ENCODE peak calls at places on chromosomes 12 and 14, in ten cellular contexts. N, Z, A, J, L, H, I, K, R and C are unnamed samples.
A peak's percentile ranks its signal among the peaks of the same experiment; 100 is the strongest.

GRCh38 chr14:70808023-70808401 is 1.3 kb downstream of the MAP3K9 start:
- DNase-seq in Z (peak; percentile 63), L (no peak), H (no peak), I (no peak), J (peak; percentile 59), K (no peak), N (peak; percentile 56), R (no peak), A (peak; percentile 85), C (no peak)

GRCh38 chr12:65881348-65881961 is 57.2 kb downstream of the HMGA2 start:
- DNase-seq in Z (no peak), L (peak; percentile 52), H (no peak), N (peak; percentile 30), R (peak; percentile 55), J (no peak), K (peak; percentile 67), A (peak; percentile 54), I (peak; percentile 67), C (peak; percentile 22)

GRCh38 chr12:76948895-76949294 is 70.1 kb upstream of the CSRP2 start:
- DNase-seq in H (no peak), I (no peak), J (no peak), K (no peak), A (no peak), R (no peak), N (no peak), Z (no peak), L (no peak), C (no peak)

GRCh38 chr14:51087024-51087423 is 7.9 kb downstream of the TRIM9 start:
- DNase-seq in N (no peak), I (no peak), Z (peak; percentile 74), J (peak; percentile 72), R (no peak), A (peak; percentile 41), L (no peak), K (no peak), H (no peak), C (no peak)

GRCh38 chr14:100669468-100669867 is 57.2 kb upstream of the DLK1 start:
- DNase-seq in Z (no peak), K (no peak), R (no peak), N (no peak), H (no peak), L (no peak), A (no peak), I (no peak), J (no peak), C (no peak)

GRCh38 chr14:28398501-28398900 is 368.1 kb upstream of the FOXG1 start:
- DNase-seq in I (no peak), Z (no peak), K (no peak), N (no peak), L (no peak), H (no peak), A (no peak), R (no peak), J (no peak), C (no peak)

GRCh38 chr14:38047518-38047917 is 160.2 kb upstream of the SSTR1 start:
- DNase-seq in N (peak; percentile 45), J (no peak), Z (no peak), A (no peak), R (no peak), I (no peak), H (no peak), K (no peak), L (no peak), C (no peak)

GRCh38 chr14:70709726-70710382 is 68.1 kb downstream of the TTC9 start:
- DNase-seq in L (no peak), J (no peak), N (no peak), I (no peak), H (no peak), K (no peak), A (peak; percentile 56), R (no peak), Z (no peak), C (no peak)

GRCh38 chr14:102928412-102929348 is 6.2 kb downstream of the AMN start:
- DNase-seq in Z (peak; percentile 95), R (peak; percentile 10), H (no peak), A (peak; percentile 94), K (peak; percentile 79), J (peak; percentile 52), I (peak; percentile 34), L (peak; percentile 66), N (peak; percentile 87), C (no peak)

GRCh38 chr12:57864811-57865751 is 18.6 kb upstream of the CTDSP2 start:
- DNase-seq in N (peak; percentile 75), R (peak; percentile 78), K (peak; percentile 91), I (peak; percentile 79), H (no peak), J (peak; percentile 32), Z (peak; percentile 69), A (peak; percentile 83), L (peak; percentile 74), C (peak; percentile 86)
- H3K4me3 ChIP-seq in N (peak overlapping the region; percentile 44), R (peak overlapping the region; percentile 43), K (peak overlapping the region; percentile 75), I (peak overlapping the region; percentile 59), H (peak overlapping the region; percentile 70), J (peak overlapping the region; percentile 42), Z (peak overlapping the region; percentile 30), A (peak overlapping the region; percentile 68), L (peak overlapping the region; percentile 64), C (peak overlapping the region; percentile 45)

DNA sequence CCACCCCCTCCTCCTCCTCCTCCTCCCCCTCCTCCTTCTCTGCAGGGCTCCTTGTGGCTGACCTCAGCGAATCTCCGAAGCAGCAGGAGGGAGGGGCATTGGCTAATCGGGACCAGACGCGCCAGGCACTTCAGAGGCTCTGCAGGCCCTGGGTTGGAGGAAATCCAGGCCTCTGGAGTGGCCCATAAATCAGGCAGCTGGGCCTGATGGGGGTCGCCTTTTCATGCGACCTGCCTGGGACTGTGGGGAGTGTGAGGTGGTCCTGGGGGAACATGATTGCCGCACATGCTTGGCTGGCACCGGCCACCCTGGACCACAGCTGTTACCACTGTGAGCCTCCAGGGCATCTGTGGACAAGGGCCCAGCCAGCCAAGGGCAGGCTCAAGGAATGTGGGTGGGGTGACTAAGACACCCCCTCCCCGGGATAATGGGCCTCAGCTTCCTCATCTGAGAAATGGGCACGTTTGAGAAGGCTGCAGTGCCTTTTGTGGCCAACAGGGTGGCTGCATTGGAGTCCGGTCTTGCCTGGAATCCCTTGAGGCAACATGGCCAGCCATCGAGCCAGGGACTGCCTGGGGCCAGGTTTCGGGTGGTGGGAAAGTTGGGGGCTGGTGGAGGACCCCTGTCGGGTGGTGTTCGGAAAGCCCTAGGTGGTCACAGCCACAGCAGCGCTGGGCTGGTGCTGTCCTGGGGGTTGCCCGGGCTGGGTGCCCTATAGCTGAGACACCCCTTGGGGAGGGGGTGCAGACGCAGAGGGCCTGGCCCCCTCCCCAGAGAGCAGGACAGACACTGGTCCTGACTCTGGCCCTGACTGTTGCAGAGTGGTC is 12.0 kb downstream of the KIF26A start:
- DNase-seq in L (no peak), Z (no peak), R (peak; percentile 16), N (no peak), H (no peak), I (no peak), A (peak; percentile 83), K (peak; percentile 36), J (no peak), C (peak; percentile 40)
- TF ChIP-seq CTCF in L (no peak), Z (no peak), R (no peak), N (no peak), H (no peak), I (no peak), A (peak; percentile 10), K (no peak), J (peak; percentile 60), C (no peak)

DNA sequence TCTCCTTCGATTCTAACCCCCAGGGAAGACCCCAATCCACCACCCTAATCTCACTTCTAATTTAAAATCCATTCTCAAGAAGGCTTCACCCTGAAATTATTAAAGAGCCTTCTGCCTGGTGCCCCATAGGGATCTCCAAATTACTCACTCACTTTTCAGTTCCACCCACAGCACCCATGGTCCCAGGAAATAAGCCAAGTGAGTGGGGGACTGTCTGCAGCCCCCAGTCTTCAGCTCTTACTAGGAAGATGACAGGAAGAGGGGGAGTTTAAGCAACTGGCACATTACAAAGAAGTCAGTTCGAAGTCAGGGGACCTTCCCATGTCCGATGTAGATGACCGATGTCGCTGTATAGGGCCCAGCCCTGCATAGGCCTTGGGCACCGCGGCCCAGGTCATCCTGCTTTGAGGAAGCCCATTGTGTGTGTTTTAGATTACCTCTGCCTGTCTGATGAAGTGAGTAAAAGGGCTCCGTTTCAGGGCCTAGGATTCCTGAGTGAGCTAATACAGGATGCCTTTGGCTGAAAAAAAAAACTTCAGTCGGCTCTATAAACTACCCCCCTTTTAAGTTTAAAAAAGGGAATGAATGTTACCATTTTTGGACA is 1.9 kb downstream of the ACTN1 start:
- DNase-seq in L (no peak), A (no peak), R (no peak), H (no peak), J (no peak), Z (peak; percentile 37), K (no peak), N (no peak), I (peak; percentile 36), C (no peak)
- H3K4me1 ChIP-seq in L (peaks cover 23% of the 10 kb centered on the region), A (peaks cover 42% of the 10 kb centered on the region), R (peaks cover 70% of the 10 kb centered on the region), H (no peaks in the 10 kb centered on the region), J (peaks cover 16% of the 10 kb centered on the region), Z (peaks cover 29% of the 10 kb centered on the region), K (peaks cover 6% of the 10 kb centered on the region), N (peaks cover 71% of the 10 kb centered on the region), I (peaks cover 51% of the 10 kb centered on the region), C (peaks cover 19% of the 10 kb centered on the region)

DNA sequence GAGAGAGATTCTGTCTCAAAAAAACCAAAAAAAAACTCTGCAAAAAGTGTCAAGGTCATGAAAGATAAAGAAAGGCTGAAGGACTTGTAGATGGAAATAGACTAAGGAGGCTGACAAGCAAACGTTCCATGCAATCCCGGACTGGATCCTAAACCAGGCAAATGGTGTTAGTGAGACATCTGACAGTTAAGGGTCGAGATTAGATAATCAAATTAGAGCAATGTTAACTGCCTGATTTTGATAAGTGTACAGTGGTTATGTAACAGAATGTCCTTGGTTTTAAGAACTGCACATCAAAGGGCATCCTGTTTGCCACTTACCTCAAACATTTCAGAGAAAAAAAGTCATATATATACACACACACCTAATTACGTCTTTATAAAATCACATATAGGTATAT is 3.5 kb upstream of the RAN start:
- DNase-seq in K (no peak), N (no peak), A (no peak), H (no peak), I (no peak), Z (no peak), R (no peak), J (no peak), L (no peak), C (no peak)
- H3K4me3 ChIP-seq in K (no peak overlapping the region), N (no peak overlapping the region), A (no peak overlapping the region), H (no peak overlapping the region), I (no peak overlapping the region), Z (no peak overlapping the region), R (no peak overlapping the region), J (no peak overlapping the region), L (no peak overlapping the region), C (no peak overlapping the region)